ENCODE peak calls at places on chromosomes 6 and 20, in five cellular contexts. N is RWPE1; B is CD8-positive, alpha-beta T cell; A is BJ; L is heart right ventricle. M is an unnamed sample.

GRCh38 chr6:41200901-41201783 is at the start of gene TREML2:
- DNase-seq in N (no peak), B (peak), A (no peak), L (no peak), M (no peak)

GRCh38 chr20:51008718-51009117 is 14.2 kb downstream of the KCNG1 start:
- DNase-seq in N (no peak), B (no peak), A (no peak), L (no peak), M (no peak)

GRCh38 chr6:29813809-29814208 is 13.8 kb upstream of the HLA-G start:
- DNase-seq in N (peak), B (no peak), A (no peak), L (no peak), M (no peak)

GRCh38 chr6:155936551-155936950 is 480.9 kb upstream of the NOX3 start:
- DNase-seq in N (no peak), B (no peak), A (no peak), L (peak), M (no peak)

GRCh38 chr6:143400258-143401059 is 50.0 kb downstream of the ADAT2 start:
- DNase-seq in N (no peak), B (no peak), A (no peak), L (peak), M (no peak)

GRCh38 chr20:48444249-48444648 is 383.6 kb downstream of the PREX1 start:
- DNase-seq in N (no peak), B (no peak), A (no peak), L (no peak), M (no peak)

GRCh38 chr6:139161817-139162284 is 27.0 kb downstream of the HECA start:
- DNase-seq in N (no peak), B (peak), A (no peak), L (no peak), M (no peak)

GRCh38 chr6:89916136-89916920 is 22.1 kb downstream of the GJA10 start:
- DNase-seq in N (no peak), B (no peak), A (no peak), L (no peak), M (no peak)

GRCh38 chr20:36439040-36439730 is 102.1 kb upstream of the MYL9 start:
- DNase-seq in N (peak), B (peak), A (no peak), L (peak), M (no peak)

GRCh38 chr6:106692112-106692822 is 62.9 kb downstream of the QRSL1 start:
- DNase-seq in N (peak), B (no peak), A (no peak), L (no peak), M (no peak)

GRCh38 chr6:56793938-56794337 is 151.2 kb upstream of the DST start:
- DNase-seq in N (no peak), B (no peak), A (no peak), L (no peak), M (no peak)

GRCh38 chr6:157615951-157616350 is 207.1 kb upstream of the SNX9 start:
- DNase-seq in N (no peak), B (no peak), A (no peak), L (no peak), M (no peak)

GRCh38 chr6:20905377-20905776 is 371.1 kb downstream of the CDKAL1 start:
- DNase-seq in N (no peak), B (no peak), A (no peak), L (no peak), M (no peak)

GRCh38 chr20:38724603-38725457 is 544 bp downstream of the SLC32A1 start:
- DNase-seq in N (no peak), B (no peak), A (no peak), L (no peak), M (no peak)

GRCh38 chr6:44107017-44107416 is 20.2 kb downstream of the MRPL14 start:
- DNase-seq in N (no peak), B (no peak), A (no peak), L (no peak), M (no peak)
- TF ChIP-seq CTCF in N (no peak), B (no peak), A (no peak), L (no peak), M (no peak)

GRCh38 chr6:25399885-25400284 is 120.7 kb downstream of the CARMIL1 start:
- DNase-seq in N (no peak), B (no peak), A (no peak), L (no peak), M (no peak)
- TF ChIP-seq CTCF in N (no peak), B (no peak), A (no peak), L (no peak), M (no peak)

GRCh38 chr6:36320475-36320874 is 16.2 kb downstream of the BNIP5 start:
- DNase-seq in N (peak), B (no peak), A (no peak), L (no peak), M (no peak)

GRCh38 chr6:36319436-36319762 is 17.3 kb downstream of the BNIP5 start:
- DNase-seq in N (no peak), B (no peak), A (no peak), L (no peak), M (no peak)

GRCh38 chr6:36319834-36320233 is 16.9 kb downstream of the BNIP5 start:
- DNase-seq in N (no peak), B (no peak), A (no peak), L (no peak), M (no peak)

GRCh38 chr6:36317623-36318022 is 19.1 kb downstream of the BNIP5 start:
- DNase-seq in N (no peak), B (no peak), A (no peak), L (no peak), M (no peak)

GRCh38 chr6:36318690-36319435 is 17.8 kb downstream of the BNIP5 start:
- DNase-seq in N (no peak), B (no peak), A (no peak), L (no peak), M (no peak)
- TF ChIP-seq CTCF in N (no peak), B (no peak), A (no peak), L (no peak), M (no peak)

GRCh38 chr6:142035890-142036289 is 96.8 kb upstream of the GJE1 start:
- DNase-seq in N (no peak), B (no peak), A (no peak), L (no peak), M (no peak)
- TF ChIP-seq CTCF in N (no peak), B (no peak), A (no peak), L (no peak), M (no peak)

GRCh38 chr20:33539129-33539528 is 49.2 kb downstream of the CBFA2T2 start:
- DNase-seq in N (no peak), B (no peak), A (no peak), L (no peak), M (no peak)

GRCh38 chr20:33541074-33541473 is 51.2 kb downstream of the CBFA2T2 start:
- DNase-seq in N (no peak), B (no peak), A (no peak), L (no peak), M (no peak)

GRCh38 chr20:33540427-33540826 is 50.5 kb downstream of the CBFA2T2 start:
- DNase-seq in N (no peak), B (no peak), A (no peak), L (no peak), M (no peak)

GRCh38 chr20:33545763-33546162 is 55.9 kb downstream of the CBFA2T2 start:
- DNase-seq in N (no peak), B (no peak), A (no peak), L (no peak), M (no peak)

GRCh38 chr20:33541797-33542196 is 51.9 kb downstream of the CBFA2T2 start:
- DNase-seq in N (no peak), B (no peak), A (no peak), L (no peak), M (no peak)
- TF ChIP-seq CTCF in N (no peak), B (no peak), A (no peak), L (no peak), M (no peak)

GRCh38 chr6:946546-946945 is 253.6 kb upstream of the EXOC2 start:
- DNase-seq in N (no peak), B (no peak), A (peak), L (no peak), M (no peak)

GRCh38 chr6:951782-952181 is 258.8 kb upstream of the EXOC2 start:
- DNase-seq in N (no peak), B (no peak), A (no peak), L (no peak), M (no peak)

GRCh38 chr6:947235-947934 is 254.4 kb upstream of the EXOC2 start:
- DNase-seq in N (no peak), B (no peak), A (no peak), L (no peak), M (no peak)
- TF ChIP-seq CTCF in N (no peak), B (no peak), A (no peak), L (no peak), M (no peak)